ENCODE peak calls at places on chromosomes 12 and 14, in five cellular contexts. One of them, this sample, is unnamed.

GRCh38 chr14:31261859-31262739 is 54.5 kb upstream of the HECTD1 start:
- DNase-seq in upper lobe of left lung: no peak
- DNase-seq in neuronal stem cell: peak; percentile 24
- DNase-seq in transverse colon: no peak
- DNase-seq in A549: peak; percentile 43
- DNase-seq in this sample: peak; percentile 27

GRCh38 chr14:96362071-96362964 is 823 bp downstream of the ATG2B start:
- DNase-seq in neuronal stem cell: no peak
- DNase-seq in upper lobe of left lung: no peak
- DNase-seq in A549: peak; percentile 75
- DNase-seq in transverse colon: peak; percentile 68
- DNase-seq in this sample: peak; percentile 84

GRCh38 chr12:6383572-6384498 is at the start of gene LTBR:
- DNase-seq in transverse colon: peak; percentile 96
- DNase-seq in upper lobe of left lung: peak; percentile 99
- DNase-seq in neuronal stem cell: no peak
- DNase-seq in A549: peak; percentile 91
- DNase-seq in this sample: peak; percentile 95

GRCh38 chr12:113990548-113991223 is 24.6 kb upstream of the RBM19 start:
- DNase-seq in transverse colon: no peak
- DNase-seq in neuronal stem cell: no peak
- DNase-seq in A549: no peak
- DNase-seq in upper lobe of left lung: no peak
- DNase-seq in this sample: peak; percentile 34

GRCh38 chr14:92041203-92041602 is 1.3 kb upstream of the TRIP11 start:
- DNase-seq in transverse colon: no peak
- DNase-seq in upper lobe of left lung: no peak
- DNase-seq in neuronal stem cell: no peak
- DNase-seq in A549: no peak
- DNase-seq in this sample: no peak

GRCh38 chr12:6250343-6250742 is 50.1 kb downstream of the CD9 start:
- DNase-seq in upper lobe of left lung: no peak
- DNase-seq in transverse colon: no peak
- DNase-seq in A549: no peak
- DNase-seq in neuronal stem cell: no peak
- DNase-seq in this sample: no peak

GRCh38 chr14:91929700-91930099 is 17.8 kb downstream of the FBLN5 start:
- DNase-seq in transverse colon: no peak
- DNase-seq in neuronal stem cell: no peak
- DNase-seq in upper lobe of left lung: no peak
- DNase-seq in A549: no peak
- DNase-seq in this sample: no peak

GRCh38 chr12:100450726-100451125 is 22.9 kb upstream of the NR1H4 start:
- DNase-seq in A549: no peak
- DNase-seq in neuronal stem cell: no peak
- DNase-seq in transverse colon: no peak
- DNase-seq in upper lobe of left lung: no peak
- DNase-seq in this sample: no peak

GRCh38 chr14:43356382-43356781 is 1150.7 kb downstream of the FSCB start:
- DNase-seq in A549: no peak
- DNase-seq in transverse colon: no peak
- DNase-seq in neuronal stem cell: no peak
- DNase-seq in upper lobe of left lung: no peak
- DNase-seq in this sample: no peak

GRCh38 chr12:21831671-21832357 is 57.3 kb upstream of the KCNJ8 start:
- DNase-seq in neuronal stem cell: no peak
- DNase-seq in A549: no peak
- DNase-seq in transverse colon: peak; percentile 9
- DNase-seq in upper lobe of left lung: no peak
- DNase-seq in this sample: no peak

GRCh38 chr12:109513977-109514376 is 36.5 kb downstream of the UBE3B start:
- DNase-seq in neuronal stem cell: no peak
- DNase-seq in A549: no peak
- DNase-seq in transverse colon: no peak
- DNase-seq in upper lobe of left lung: no peak
- DNase-seq in this sample: no peak

GRCh38 chr12:124684496-124684895 is 117.1 kb upstream of the NCOR2 start:
- DNase-seq in neuronal stem cell: no peak
- DNase-seq in A549: no peak
- DNase-seq in upper lobe of left lung: no peak
- DNase-seq in transverse colon: no peak
- DNase-seq in this sample: no peak

GRCh38 chr14:58954874-58955273 is 233.6 kb upstream of the DAAM1 start:
- DNase-seq in A549: no peak
- DNase-seq in neuronal stem cell: no peak
- DNase-seq in transverse colon: peak; percentile 14
- DNase-seq in upper lobe of left lung: no peak
- DNase-seq in this sample: no peak

GRCh38 chr12:22533155-22533554 is 11.2 kb downstream of the C2CD5 start:
- DNase-seq in transverse colon: no peak
- DNase-seq in upper lobe of left lung: no peak
- DNase-seq in neuronal stem cell: no peak
- DNase-seq in A549: no peak
- DNase-seq in this sample: no peak

GRCh38 chr12:214005-214736 is at the start of gene SLC6A12:
- DNase-seq in transverse colon: no peak
- DNase-seq in neuronal stem cell: no peak
- DNase-seq in A549: no peak
- DNase-seq in upper lobe of left lung: no peak
- DNase-seq in this sample: no peak

GRCh38 chr14:64879635-64880381 is at the start of gene SPTB:
- DNase-seq in A549: no peak
- DNase-seq in transverse colon: peak; percentile 58
- DNase-seq in upper lobe of left lung: peak; percentile 87
- DNase-seq in neuronal stem cell: peak; percentile 27
- DNase-seq in this sample: peak; percentile 60

GRCh38 chr12:5276327-5276880 is 155.5 kb upstream of the NTF3 start:
- DNase-seq in A549: no peak
- DNase-seq in upper lobe of left lung: no peak
- DNase-seq in transverse colon: no peak
- DNase-seq in neuronal stem cell: no peak
- DNase-seq in this sample: no peak

GRCh38 chr14:29897181-29897580 is 30.5 kb downstream of the PRKD1 start:
- DNase-seq in neuronal stem cell: no peak
- DNase-seq in A549: no peak
- DNase-seq in transverse colon: no peak
- DNase-seq in upper lobe of left lung: no peak
- DNase-seq in this sample: no peak
- H3K9me3 ChIP-seq in neuronal stem cell: no peaks in the 10 kb centered on the region
- H3K9me3 ChIP-seq in A549: no peaks in the 10 kb centered on the region
- H3K9me3 ChIP-seq in transverse colon: no peaks in the 10 kb centered on the region
- H3K9me3 ChIP-seq in upper lobe of left lung: no peaks in the 10 kb centered on the region
- H3K9me3 ChIP-seq in this sample: no peaks in the 10 kb centered on the region

GRCh38 chr12:130716918-130717306 is 813 bp upstream of the RIMBP2 start:
- DNase-seq in transverse colon: no peak
- DNase-seq in neuronal stem cell: no peak
- DNase-seq in A549: no peak
- DNase-seq in upper lobe of left lung: no peak
- DNase-seq in this sample: no peak
- H3K4me3 ChIP-seq in transverse colon: no peak overlapping the region
- H3K4me3 ChIP-seq in neuronal stem cell: no peak overlapping the region
- H3K4me3 ChIP-seq in A549: no peak overlapping the region
- H3K4me3 ChIP-seq in upper lobe of left lung: no peak overlapping the region
- H3K4me3 ChIP-seq in this sample: no peak overlapping the region

GRCh38 chr12:65778268-65779090 is 45.8 kb upstream of the HMGA2 start:
- DNase-seq in transverse colon: no peak
- DNase-seq in upper lobe of left lung: no peak
- DNase-seq in A549: peak; percentile 9
- DNase-seq in neuronal stem cell: no peak
- DNase-seq in this sample: no peak

GRCh38 chr12:65784616-65785015 is 39.7 kb upstream of the HMGA2 start:
- DNase-seq in upper lobe of left lung: no peak
- DNase-seq in A549: no peak
- DNase-seq in neuronal stem cell: no peak
- DNase-seq in transverse colon: no peak
- DNase-seq in this sample: no peak

GRCh38 chr12:65779091-65779642 is 45.1 kb upstream of the HMGA2 start:
- DNase-seq in upper lobe of left lung: no peak
- DNase-seq in transverse colon: no peak
- DNase-seq in A549: peak; percentile 63
- DNase-seq in neuronal stem cell: peak; percentile 12
- DNase-seq in this sample: peak; percentile 13

GRCh38 chr12:65779946-65780345 is 44.3 kb upstream of the HMGA2 start:
- DNase-seq in transverse colon: no peak
- DNase-seq in upper lobe of left lung: no peak
- DNase-seq in neuronal stem cell: no peak
- DNase-seq in A549: no peak
- DNase-seq in this sample: no peak

GRCh38 chr12:65781681-65782269 is 42.5 kb upstream of the HMGA2 start:
- DNase-seq in transverse colon: no peak
- DNase-seq in A549: no peak
- DNase-seq in upper lobe of left lung: no peak
- DNase-seq in neuronal stem cell: no peak
- DNase-seq in this sample: no peak
- H3K9me3 ChIP-seq in transverse colon: no peaks in the 10 kb centered on the region
- H3K9me3 ChIP-seq in A549: peaks cover 3% of the 10 kb centered on the region
- H3K9me3 ChIP-seq in upper lobe of left lung: no peaks in the 10 kb centered on the region
- H3K9me3 ChIP-seq in neuronal stem cell: peaks cover 2% of the 10 kb centered on the region
- H3K9me3 ChIP-seq in this sample: no peaks in the 10 kb centered on the region

GRCh38 chr14:90579816-90580215 is 183.0 kb downstream of the CALM1 start:
- DNase-seq in A549: no peak
- DNase-seq in upper lobe of left lung: peak; percentile 46
- DNase-seq in neuronal stem cell: no peak
- DNase-seq in transverse colon: no peak
- DNase-seq in this sample: no peak

GRCh38 chr14:90582166-90582565 is 185.3 kb downstream of the CALM1 start:
- DNase-seq in neuronal stem cell: no peak
- DNase-seq in upper lobe of left lung: no peak
- DNase-seq in A549: no peak
- DNase-seq in transverse colon: no peak
- DNase-seq in this sample: no peak

GRCh38 chr14:90583427-90583826 is 186.6 kb downstream of the CALM1 start:
- DNase-seq in neuronal stem cell: no peak
- DNase-seq in upper lobe of left lung: no peak
- DNase-seq in A549: no peak
- DNase-seq in transverse colon: no peak
- DNase-seq in this sample: no peak

GRCh38 chr14:90580381-90581335 is 183.8 kb downstream of the CALM1 start:
- DNase-seq in transverse colon: no peak
- DNase-seq in neuronal stem cell: no peak
- DNase-seq in A549: no peak
- DNase-seq in upper lobe of left lung: peak; percentile 41
- DNase-seq in this sample: no peak

GRCh38 chr14:90581745-90582144 is 184.9 kb downstream of the CALM1 start:
- DNase-seq in A549: no peak
- DNase-seq in neuronal stem cell: no peak
- DNase-seq in upper lobe of left lung: no peak
- DNase-seq in transverse colon: no peak
- DNase-seq in this sample: no peak
- H3K4me3 ChIP-seq in A549: no peak overlapping the region
- H3K4me3 ChIP-seq in neuronal stem cell: no peak overlapping the region
- H3K4me3 ChIP-seq in upper lobe of left lung: no peak overlapping the region
- H3K4me3 ChIP-seq in transverse colon: no peak overlapping the region
- H3K4me3 ChIP-seq in this sample: no peak overlapping the region

DNA sequence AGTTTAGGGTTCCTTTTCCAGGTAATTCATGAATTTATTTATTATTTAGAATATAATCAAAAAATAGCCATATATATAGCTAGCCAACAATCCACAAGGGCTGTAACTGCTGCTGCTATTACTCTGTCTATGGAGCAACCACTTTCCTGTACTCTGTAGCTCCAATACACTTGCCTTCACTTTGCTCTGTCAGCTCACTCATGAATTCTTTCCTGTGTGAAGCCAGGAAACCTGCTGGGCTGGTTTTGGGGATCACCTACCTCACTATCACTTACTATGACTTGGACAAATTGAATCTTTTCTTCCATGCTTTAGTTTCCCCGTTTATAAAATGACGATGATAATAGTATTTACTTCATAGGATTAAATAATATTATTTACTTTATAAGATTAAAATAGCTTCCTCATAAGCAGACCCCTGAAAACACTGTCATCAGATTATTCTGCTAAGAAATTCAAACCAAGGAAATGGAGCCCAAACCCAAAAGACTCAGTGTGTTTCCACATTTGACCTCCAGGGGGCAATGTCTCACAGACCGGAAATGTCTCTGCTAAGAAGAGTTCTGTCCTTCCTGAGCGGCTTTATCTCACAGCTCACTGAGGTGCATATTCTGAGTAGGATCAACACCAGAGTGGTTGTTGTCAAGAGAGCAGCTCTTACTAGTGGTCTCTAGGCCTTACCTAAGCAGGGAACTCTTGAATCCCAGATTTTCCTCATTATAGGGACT is 457.1 kb downstream of the DAD1 start:
- DNase-seq in upper lobe of left lung: no peak
- DNase-seq in neuronal stem cell: no peak
- DNase-seq in transverse colon: peak; percentile 30
- DNase-seq in A549: peak; percentile 27
- DNase-seq in this sample: no peak
- H3K9me3 ChIP-seq in upper lobe of left lung: no peaks in the 10 kb centered on the region
- H3K9me3 ChIP-seq in neuronal stem cell: no peaks in the 10 kb centered on the region
- H3K9me3 ChIP-seq in transverse colon: no peaks in the 10 kb centered on the region
- H3K9me3 ChIP-seq in A549: peaks cover 7% of the 10 kb centered on the region
- H3K9me3 ChIP-seq in this sample: no peaks in the 10 kb centered on the region